ENCODE peak calls at places on chromosomes 7 and 10, in four cellular contexts. K, N, F and B are unnamed samples.

GRCh38 chr10:359093-359492 is 223.8 kb downstream of the ZMYND11 start:
- DNase-seq in K (no peak), N (no peak), F (no peak), B (no peak)

GRCh38 chr7:114970732-114971131 is 48.8 kb downstream of the MDFIC start:
- DNase-seq in K (no peak), N (no peak), F (no peak), B (no peak)

GRCh38 chr7:24035653-24036414 is 248.2 kb upstream of the NPY start:
- DNase-seq in K (no peak), N (no peak), F (no peak), B (no peak)

GRCh38 chr7:33757563-33758165 is 147.7 kb upstream of the BMPER start:
- DNase-seq in K (peak), N (peak), F (no peak), B (no peak)

GRCh38 chr7:139661043-139661440 is 116.8 kb downstream of the HIPK2 start:
- DNase-seq in K (no peak), N (no peak), F (no peak), B (no peak)

GRCh38 chr7:43470110-43470509 is 112.8 kb upstream of the STK17A start:
- DNase-seq in K (no peak), N (no peak), F (no peak), B (no peak)

GRCh38 chr7:881441-882234 is 5.3 kb downstream of the GET4 start:
- DNase-seq in K (no peak), N (no peak), F (no peak), B (no peak)

GRCh38 chr10:69051303-69051702 is 36.6 kb upstream of the SRGN start:
- DNase-seq in K (no peak), N (peak), F (peak), B (no peak)

GRCh38 chr10:58512470-58513188 is at the start of gene BICC1:
- DNase-seq in K (peak), N (peak), F (no peak), B (no peak)